ENCODE peak calls at places on chromosomes 3 and 15, in eight cellular contexts. E, I, Z, A, O, F, J and S are unnamed samples.

GRCh38 chr15:63891763-63892123 is 58.0 kb upstream of the HERC1 start:
- DNase-seq in O (no peak), E (no peak), Z (no peak), I (no peak), A (no peak), J (no peak), F (no peak), S (no peak)

GRCh38 chr3:186599142-186599784 is 13.6 kb upstream of the AHSG start:
- DNase-seq in F (no peak), Z (no peak), O (no peak), E (no peak), I (no peak), A (no peak), J (no peak), S (peak; percentile 60)

GRCh38 chr3:51974277-51974962 is 444 bp upstream of the ABHD14A start:
- DNase-seq in J (no peak), O (no peak), I (no peak), E (peak; percentile 51), A (no peak), Z (no peak), F (no peak), S (no peak)

GRCh38 chr3:49339593-49339946 is 283 bp downstream of the USP4 start:
- DNase-seq in A (no peak), E (peak; percentile 22), Z (no peak), J (no peak), I (no peak), F (no peak), O (no peak), S (peak; percentile 64)

GRCh38 chr3:24249523-24249922 is 245.1 kb downstream of the THRB start:
- DNase-seq in I (no peak), O (no peak), F (no peak), A (no peak), Z (peak; percentile 43), E (no peak), J (no peak), S (no peak)

GRCh38 chr3:138898301-138898700 is 48.6 kb downstream of the FOXL2 start:
- DNase-seq in O (no peak), I (peak; percentile 45), Z (no peak), A (peak; percentile 19), E (no peak), F (no peak), J (no peak), S (no peak)

GRCh38 chr15:80309769-80310384 is 57.9 kb upstream of the CTXND1 start:
- DNase-seq in I (peak; percentile 39), J (no peak), O (no peak), E (no peak), A (peak; percentile 44), F (no peak), Z (peak; percentile 57), S (no peak)

GRCh38 chr3:24343084-24343783 is 151.4 kb downstream of the THRB start:
- DNase-seq in I (peak; percentile 78), E (no peak), A (peak; percentile 74), J (no peak), O (no peak), Z (peak; percentile 94), F (no peak), S (no peak)

GRCh38 chr15:78956937-78957336 is 12.1 kb upstream of the CTSH start:
- DNase-seq in O (no peak), I (no peak), Z (no peak), E (no peak), F (no peak), A (no peak), J (no peak), S (no peak)

GRCh38 chr3:132622756-132623155 is 25.7 kb downstream of the ACKR4 start:
- DNase-seq in A (no peak), O (no peak), E (no peak), I (no peak), J (no peak), Z (no peak), F (no peak), S (no peak)

GRCh38 chr3:126543457-126544090 is 15.2 kb downstream of the C3orf22 start:
- DNase-seq in F (no peak), E (no peak), A (no peak), O (no peak), J (peak; percentile 3), I (no peak), Z (no peak), S (no peak)

GRCh38 chr3:179100652-179101051 is 29.0 kb upstream of the ZMAT3 start:
- DNase-seq in E (no peak), F (no peak), I (peak; percentile 68), O (no peak), J (no peak), Z (peak; percentile 46), A (peak; percentile 81), S (no peak)

GRCh38 chr3:36164400-36164799 is 215.9 kb upstream of the STAC start:
- DNase-seq in I (no peak), Z (peak; percentile 34), E (no peak), O (no peak), A (no peak), F (no peak), J (no peak), S (no peak)

GRCh38 chr15:34753236-34753894 is 1.4 kb downstream of the GJD2 start:
- DNase-seq in A (peak; percentile 63), F (no peak), Z (peak; percentile 51), E (no peak), J (peak; percentile 16), I (peak; percentile 59), O (no peak), S (peak; percentile 52)

GRCh38 chr3:98999675-99000074 is 98.2 kb upstream of the DCBLD2 start:
- DNase-seq in F (no peak), O (no peak), I (no peak), E (no peak), A (no peak), J (no peak), Z (no peak), S (no peak)

GRCh38 chr3:177833392-177833791 is 636.1 kb upstream of the TBL1XR1 start:
- DNase-seq in Z (no peak), A (no peak), I (no peak), F (no peak), E (no peak), J (no peak), O (no peak), S (no peak)

GRCh38 chr3:176916777-176917176 is 280.5 kb downstream of the TBL1XR1 start:
- DNase-seq in F (no peak), A (no peak), O (no peak), I (no peak), J (no peak), E (no peak), Z (peak; percentile 88), S (peak; percentile 67)

GRCh38 chr3:128502712-128503111 is 9.7 kb upstream of the GATA2 start:
- DNase-seq in A (no peak), O (no peak), Z (no peak), J (no peak), E (no peak), F (no peak), I (no peak), S (no peak)

GRCh38 chr15:96326551-96327154 is 3.8 kb upstream of the NR2F2 start:
- DNase-seq in Z (peak; percentile 65), F (peak; percentile 25), E (peak; percentile 59), J (no peak), A (peak; percentile 73), O (no peak), I (peak; percentile 83), S (no peak)

GRCh38 chr15:90873998-90874605 is 5.7 kb downstream of the FURIN start:
- DNase-seq in O (no peak), F (no peak), J (no peak), I (peak; percentile 44), Z (peak; percentile 49), E (no peak), A (no peak), S (peak; percentile 92)

GRCh38 chr15:66078196-66078928 is 175.2 kb downstream of the MEGF11 start:
- DNase-seq in J (no peak), A (no peak), F (no peak), O (no peak), Z (no peak), I (no peak), E (no peak), S (no peak)

GRCh38 chr15:99361541-99362185 is 110.4 kb downstream of the LRRC28 start:
- DNase-seq in F (no peak), E (no peak), I (peak; percentile 55), J (no peak), O (no peak), A (peak; percentile 53), Z (peak; percentile 51), S (no peak)

GRCh38 chr3:142782616-142783015 is 58.8 kb downstream of the TRPC1 start:
- DNase-seq in Z (no peak), E (no peak), O (no peak), J (no peak), A (no peak), I (no peak), F (no peak), S (no peak)

GRCh38 chr3:10551821-10552630 is 46.6 kb upstream of the ATP2B2 start:
- DNase-seq in I (peak; percentile 25), O (no peak), Z (peak; percentile 80), E (no peak), A (peak; percentile 30), J (no peak), F (no peak), S (no peak)

GRCh38 chr3:33131328-33132018 is 17.7 kb downstream of the CRTAP start:
- DNase-seq in E (no peak), I (peak; percentile 73), F (peak; percentile 72), Z (peak; percentile 85), A (peak; percentile 72), O (no peak), J (no peak), S (peak; percentile 76)

GRCh38 chr15:72206677-72207000 is 9.1 kb upstream of the GRAMD2A start:
- DNase-seq in F (no peak), O (no peak), J (no peak), I (no peak), E (no peak), Z (no peak), A (no peak), S (no peak)

GRCh38 chr15:57305009-57305408 is 71.3 kb upstream of the CGNL1 start:
- DNase-seq in F (no peak), O (no peak), E (no peak), J (no peak), Z (no peak), I (no peak), A (no peak), S (no peak)

GRCh38 chr15:49709815-49710214 is 89.0 kb downstream of the DTWD1 start:
- DNase-seq in J (no peak), O (no peak), Z (no peak), I (no peak), A (no peak), F (no peak), E (no peak), S (no peak)

GRCh38 chr15:39260791-39261190 is 320.1 kb upstream of the THBS1 start:
- DNase-seq in A (no peak), E (no peak), J (no peak), Z (no peak), I (no peak), F (no peak), O (no peak), S (no peak)

GRCh38 chr3:101835676-101836075 is 13.6 kb upstream of the NFKBIZ start:
- DNase-seq in Z (no peak), I (no peak), F (no peak), A (no peak), E (no peak), J (no peak), O (no peak), S (no peak)

GRCh38 chr3:110814170-110815007 is 257.2 kb upstream of the NECTIN3 start:
- DNase-seq in J (no peak), F (peak; percentile 10), O (no peak), I (peak; percentile 98), E (no peak), A (peak; percentile 85), Z (peak; percentile 92), S (no peak)